ENCODE peak calls at places on chromosomes 7 and 10, in four cellular contexts. E is H54, N is IMR-90, F is lower leg skin. C is an unnamed sample.

GRCh38 chr7:105003875-105004510 is 10.0 kb upstream of the KMT2E start:
- DNase-seq in E (no peak), N (no peak), F (no peak), C (no peak)

GRCh38 chr7:50037106-50037505 is 55.9 kb downstream of the ZPBP start:
- DNase-seq in E (no peak), N (no peak), F (no peak), C (no peak)

GRCh38 chr7:150368098-150368883 is at the start of gene REPIN1:
- DNase-seq in E (peak; percentile 76), N (peak; percentile 79), F (peak; percentile 85), C (peak; percentile 70)

GRCh38 chr10:68087338-68088029 is 12.4 kb upstream of the HERC4 start:
- DNase-seq in E (no peak), N (no peak), F (no peak), C (no peak)

GRCh38 chr7:50826371-50827172 is 43.9 kb upstream of the GRB10 start:
- DNase-seq in E (peak; percentile 75), N (peak; percentile 87), F (no peak), C (peak; percentile 84)

GRCh38 chr10:119680668-119681070 is 29.5 kb downstream of the BAG3 start:
- DNase-seq in E (no peak), N (peak; percentile 30), F (peak; percentile 68), C (no peak)

GRCh38 chr10:30574423-30574796 is 55.1 kb downstream of the LYZL2 start:
- DNase-seq in E (no peak), N (no peak), F (no peak), C (no peak)

GRCh38 chr7:69190025-69190424 is 408.2 kb upstream of the AUTS2 start:
- DNase-seq in E (no peak), N (no peak), F (no peak), C (no peak)

GRCh38 chr7:81549484-81550016 is 220.3 kb downstream of the HGF start:
- DNase-seq in E (no peak), N (no peak), F (no peak), C (no peak)

GRCh38 chr7:129865093-129865931 is 87.4 kb downstream of the UBE2H start:
- DNase-seq in E (no peak), N (peak; percentile 69), F (no peak), C (peak; percentile 83)

GRCh38 chr7:128000048-128000447 is 31.2 kb downstream of the LRRC4 start:
- DNase-seq in E (no peak), N (no peak), F (no peak), C (peak; percentile 30)

GRCh38 chr10:42991442-42992098 is 85.3 kb upstream of the RET start:
- DNase-seq in E (no peak), N (no peak), F (no peak), C (no peak)

GRCh38 chr7:110587294-110587693 is 503.6 kb upstream of the LRRN3 start:
- DNase-seq in E (no peak), N (no peak), F (no peak), C (no peak)

GRCh38 chr7:111098011-111098925 is 7.3 kb downstream of the LRRN3 start:
- DNase-seq in E (no peak), N (peak; percentile 58), F (no peak), C (peak; percentile 80)

GRCh38 chr10:122391875-122392274 is 17.4 kb downstream of the PLEKHA1 start:
- DNase-seq in E (no peak), N (no peak), F (no peak), C (no peak)

GRCh38 chr7:101162551-101163280 is 2.7 kb downstream of the VGF start:
- DNase-seq in E (peak; percentile 69), N (peak; percentile 50), F (no peak), C (peak; percentile 54)

GRCh38 chr10:77542860-77543259 is 94.7 kb downstream of the KCNMA1 start:
- DNase-seq in E (no peak), N (no peak), F (no peak), C (no peak)

GRCh38 chr10:21355591-21356011 is 169.9 kb downstream of the SKIDA1 start:
- DNase-seq in E (no peak), N (peak; percentile 69), F (no peak), C (peak; percentile 60)

C was measured in choroid plexus epithelial cell.